ENCODE peak calls at places on chromosome 20, in nine cellular contexts. B, G, C, U, V, X, A, D and R are unnamed samples.

GRCh38 chr20:59452856-59453255 is 151.5 kb upstream of the PHACTR3 start:
- DNase-seq in B (no peak), X (no peak), V (no peak), D (no peak), U (no peak), C (no peak), G (no peak), A (no peak), R (no peak)

GRCh38 chr20:32449890-32450401 is 91.8 kb downstream of the ASXL1 start:
- DNase-seq in B (no peak), C (no peak), X (no peak), A (no peak), V (no peak), U (no peak), G (no peak), D (no peak), R (peak)

GRCh38 chr20:62819494-62820174 is 2.8 kb downstream of the COL9A3 start:
- DNase-seq in U (peak), V (peak), G (no peak), C (no peak), D (no peak), A (no peak), B (no peak), X (no peak), R (no peak)

GRCh38 chr20:47090835-47091234 is 196.2 kb downstream of the EYA2 start:
- DNase-seq in B (no peak), X (no peak), G (no peak), U (no peak), V (no peak), A (no peak), D (no peak), C (no peak), R (no peak)

GRCh38 chr20:18743665-18744440 is 69.7 kb upstream of the SCP2D1 start:
- DNase-seq in D (no peak), B (no peak), X (no peak), C (no peak), U (peak), V (no peak), G (peak), A (no peak), R (no peak)

GRCh38 chr20:57080796-57081195 is 185.6 kb downstream of the BMP7 start:
- DNase-seq in A (no peak), G (no peak), X (no peak), C (no peak), V (no peak), U (peak), B (no peak), D (no peak), R (no peak)

GRCh38 chr20:63150911-63151531 is 64.9 kb downstream of the YTHDF1 start:
- DNase-seq in U (no peak), C (no peak), B (no peak), D (no peak), A (no peak), V (no peak), G (no peak), X (no peak), R (peak)

GRCh38 chr20:40192083-40192482 is 497.0 kb downstream of the MAFB start:
- DNase-seq in A (no peak), X (no peak), U (no peak), C (no peak), V (no peak), B (no peak), G (no peak), D (no peak), R (no peak)

GRCh38 chr20:31712564-31713311 is 9.9 kb downstream of the BCL2L1 start:
- DNase-seq in A (peak), C (peak), B (peak), U (peak), X (peak), V (peak), G (peak), D (no peak), R (peak)

GRCh38 chr20:22402990-22403859 is 181.1 kb downstream of the FOXA2 start:
- DNase-seq in X (no peak), D (no peak), U (no peak), A (peak), C (no peak), G (no peak), V (no peak), B (no peak), R (no peak)

GRCh38 chr20:25036331-25036936 is 21.5 kb downstream of the ACSS1 start:
- DNase-seq in X (no peak), C (no peak), U (no peak), G (no peak), B (no peak), A (no peak), D (no peak), V (no peak), R (peak)

GRCh38 chr20:63106108-63106764 is 99.5 kb upstream of the BHLHE23 start:
- DNase-seq in B (no peak), G (peak), V (peak), X (no peak), D (no peak), C (no peak), A (no peak), U (peak), R (peak)

GRCh38 chr20:23049201-23049932 is at the start of gene THBD:
- DNase-seq in C (peak), G (peak), A (peak), U (peak), D (peak), V (peak), X (peak), B (peak), R (peak)

GRCh38 chr20:43744121-43744520 is 17.3 kb upstream of the GTSF1L start:
- DNase-seq in V (no peak), D (no peak), C (no peak), G (no peak), U (peak), A (no peak), B (no peak), X (no peak), R (no peak)

GRCh38 chr20:11274137-11274536 is 600.3 kb upstream of the JAG1 start:
- DNase-seq in G (peak), A (peak), C (no peak), D (peak), U (peak), V (peak), B (no peak), X (peak), R (no peak)

GRCh38 chr20:59561614-59562277 is 42.6 kb upstream of the PHACTR3 start:
- DNase-seq in G (no peak), X (no peak), U (no peak), V (no peak), B (no peak), A (no peak), C (no peak), D (no peak), R (no peak)

GRCh38 chr20:52493177-52493711 is 301.7 kb upstream of the ZFP64 start:
- DNase-seq in G (no peak), X (no peak), A (peak), C (no peak), V (no peak), B (no peak), D (peak), U (peak), R (no peak)

GRCh38 chr20:3847419-3847940 is 846 bp downstream of the MAVS start:
- DNase-seq in A (no peak), D (no peak), V (no peak), G (no peak), B (no peak), U (peak), X (no peak), C (no peak), R (no peak)

GRCh38 chr20:56828402-56828801 is 199.3 kb downstream of the TFAP2C start:
- DNase-seq in G (no peak), B (no peak), C (no peak), V (no peak), A (no peak), U (no peak), D (no peak), X (no peak), R (no peak)

GRCh38 chr20:64196831-64197418 is 32.7 kb downstream of the MYT1 start:
- DNase-seq in A (no peak), X (no peak), U (no peak), C (no peak), B (no peak), V (no peak), G (no peak), D (no peak), R (peak)

GRCh38 chr20:46694484-46694883 is 5.2 kb upstream of the TP53RK start:
- DNase-seq in G (no peak), B (no peak), U (peak), X (no peak), V (peak), A (peak), C (no peak), D (no peak), R (no peak)

GRCh38 chr20:8124639-8125038 is 7.4 kb upstream of the PLCB1 start:
- DNase-seq in B (no peak), X (no peak), V (no peak), U (no peak), C (no peak), G (no peak), A (no peak), D (no peak), R (no peak)

GRCh38 chr20:48661575-48662473 is 166.0 kb downstream of the PREX1 start:
- DNase-seq in G (no peak), D (no peak), X (no peak), V (no peak), A (no peak), B (no peak), C (no peak), U (peak), R (no peak)
- TF ChIP-seq CTCF in G (no peak), D (no peak), X (no peak), V (no peak), A (no peak), B (no peak), C (no peak), U (no peak), R (no peak)

DNA sequence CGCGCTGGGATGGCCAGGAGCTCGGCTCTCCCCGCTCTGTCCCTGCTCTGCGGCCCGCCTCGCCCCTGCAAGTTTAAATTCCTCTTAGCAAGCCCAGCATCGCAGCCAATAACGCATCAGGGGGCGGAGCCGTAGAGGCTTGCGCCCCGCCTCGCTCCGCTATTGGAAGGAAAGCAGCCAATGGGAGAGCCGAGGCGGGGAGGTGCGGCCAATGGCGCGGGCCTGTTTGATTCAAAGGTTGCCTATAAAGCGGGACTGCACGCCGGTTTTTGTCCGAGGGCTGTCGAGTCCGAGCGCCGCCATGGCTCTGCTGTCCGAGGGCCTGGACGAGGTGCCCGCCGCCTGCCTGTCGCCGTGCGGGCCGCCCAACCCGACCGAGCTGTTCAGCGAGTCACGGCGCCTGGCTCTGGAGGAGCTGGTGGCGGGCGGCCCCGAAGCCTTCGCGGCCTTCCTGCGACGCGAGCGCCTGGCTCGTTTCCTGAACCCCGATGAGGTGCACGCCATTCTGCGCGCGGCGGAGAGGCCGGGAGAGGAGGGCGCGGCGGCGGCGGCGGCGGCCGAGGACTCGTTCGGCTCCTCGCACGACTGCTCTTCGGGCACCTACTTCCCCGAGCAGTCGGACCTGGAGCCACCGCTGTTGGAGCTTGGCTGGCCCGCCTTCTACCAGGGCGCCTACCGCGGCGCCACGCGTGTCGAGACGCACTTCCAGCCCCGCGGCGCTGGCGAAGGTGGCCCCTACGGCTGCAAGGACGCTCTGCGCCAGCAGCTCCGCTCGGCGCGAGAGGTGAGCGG is at the start of gene FAM83D:
- DNase-seq in D (peak), G (peak), B (peak), U (peak), V (peak), C (peak), A (peak), X (peak), R (peak)
- TF ChIP-seq CTCF in D (peak), G (peak), B (no peak), U (no peak), V (no peak), C (no peak), A (no peak), X (peak), R (no peak)

DNA sequence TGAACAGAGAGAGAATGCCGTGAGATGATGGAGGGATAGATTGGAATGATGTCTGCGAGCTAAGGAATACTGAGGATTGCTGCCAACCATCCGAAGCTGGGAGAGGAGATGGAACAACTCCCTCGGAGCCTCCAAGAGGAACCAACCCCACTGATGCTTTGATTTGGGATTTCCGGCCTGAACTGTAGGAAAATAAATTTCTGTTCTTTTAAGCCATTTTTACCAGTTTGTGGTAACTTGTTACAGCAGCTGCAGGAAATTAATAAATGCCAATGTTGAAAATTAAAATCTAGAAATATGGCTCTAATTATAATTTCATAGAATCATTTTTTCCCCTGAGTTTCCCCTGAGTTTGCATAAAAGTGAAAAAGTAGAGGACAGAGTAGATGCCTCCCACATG is 14.1 kb downstream of the LRRN4 start:
- DNase-seq in X (no peak), U (no peak), V (no peak), D (no peak), A (no peak), G (no peak), C (no peak), B (no peak), R (no peak)
- TF ChIP-seq CTCF in X (no peak), U (no peak), V (no peak), D (no peak), A (no peak), G (no peak), C (no peak), B (no peak), R (no peak)

DNA sequence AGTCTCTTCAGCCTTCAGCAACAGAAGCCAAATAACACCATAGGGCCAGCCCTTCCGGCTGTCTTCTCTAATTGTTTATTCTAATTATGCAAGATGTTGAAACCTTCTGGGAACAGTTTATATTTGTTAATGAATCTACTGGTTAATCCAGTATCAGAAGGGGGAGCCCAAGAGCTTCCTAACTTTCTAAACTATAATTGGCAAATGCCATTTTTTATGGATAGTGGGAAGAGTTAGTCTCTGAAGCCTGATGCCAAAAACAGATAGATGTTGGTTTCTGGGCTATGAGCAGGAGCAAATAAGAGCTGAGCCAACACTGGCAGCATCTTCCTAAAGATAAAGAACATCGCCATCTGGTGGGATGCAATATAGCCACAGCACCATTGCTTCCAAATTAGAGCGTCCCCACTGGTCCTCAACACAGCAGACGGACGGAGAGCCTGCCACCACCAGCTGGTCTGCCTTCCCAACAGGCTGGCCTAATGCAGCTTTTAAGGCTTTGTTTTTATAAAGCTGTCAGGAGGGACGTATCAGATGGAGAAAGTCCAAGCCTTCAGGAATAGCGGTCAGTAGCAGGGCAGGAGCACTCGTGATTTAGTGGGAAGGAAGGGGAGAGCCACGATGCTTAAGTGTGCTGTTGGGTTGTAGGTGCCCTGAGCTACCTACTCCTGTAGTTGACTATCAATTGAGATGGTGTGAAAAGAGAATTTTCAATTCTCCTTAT is 118.8 kb downstream of the RALGAPA2 start:
- DNase-seq in U (peak), D (peak), G (no peak), C (peak), A (peak), V (no peak), B (no peak), X (peak), R (no peak)
- TF ChIP-seq CTCF in U (peak), D (peak), G (no peak), C (no peak), A (peak), V (no peak), B (no peak), X (peak), R (peak)

DNA sequence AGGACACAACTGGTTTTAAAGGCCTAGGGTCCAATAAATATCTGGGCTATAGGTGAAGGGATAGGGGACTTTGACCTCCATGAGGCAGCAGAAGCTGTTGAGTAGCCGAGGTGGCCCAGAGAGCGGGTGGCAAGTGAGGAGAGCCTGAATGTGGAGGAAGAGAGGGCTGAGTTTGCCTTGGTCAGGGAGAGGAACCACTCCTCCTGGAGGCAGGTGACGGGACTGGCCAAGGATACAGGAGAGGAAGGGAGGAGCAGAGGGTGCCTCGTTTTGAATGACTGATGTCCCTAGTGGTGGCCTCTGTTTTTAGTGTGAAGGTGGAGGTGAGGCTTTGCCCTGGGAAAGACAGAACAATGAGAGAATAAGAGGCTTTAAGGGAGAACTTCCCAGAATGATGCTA is 19.1 kb upstream of the AAR2 start:
- DNase-seq in G (no peak), X (no peak), B (no peak), D (no peak), V (peak), A (no peak), C (peak), U (no peak), R (no peak)
- TF ChIP-seq CTCF in G (no peak), X (no peak), B (no peak), D (peak), V (peak), A (no peak), C (peak), U (no peak), R (no peak)

GRCh38 chr20:34999782-35000181 is 44.1 kb downstream of the MYH7B start:
- DNase-seq in U (no peak), G (no peak), X (no peak), D (no peak), V (no peak), B (no peak), C (no peak), A (no peak), R (no peak)

GRCh38 chr20:35000311-35000921 is 44.7 kb downstream of the MYH7B start:
- DNase-seq in U (no peak), G (no peak), B (no peak), C (no peak), V (no peak), X (no peak), D (no peak), A (no peak), R (peak)

GRCh38 chr20:34998331-34998950 is 42.8 kb downstream of the MYH7B start:
- DNase-seq in X (no peak), B (no peak), G (no peak), V (no peak), D (no peak), U (no peak), C (peak), A (no peak), R (no peak)

GRCh38 chr20:34997774-34998173 is 42.1 kb downstream of the MYH7B start:
- DNase-seq in U (no peak), B (no peak), A (no peak), G (no peak), C (no peak), V (no peak), D (no peak), X (no peak), R (no peak)

GRCh38 chr20:34999021-34999451 is 43.4 kb downstream of the MYH7B start:
- DNase-seq in V (no peak), B (no peak), U (no peak), D (no peak), G (no peak), X (no peak), C (no peak), A (no peak), R (no peak)
- TF ChIP-seq CTCF in V (no peak), B (no peak), U (no peak), D (no peak), G (no peak), X (no peak), C (no peak), A (no peak), R (no peak)